ENCODE peak calls at places on chromosome 22, in ten cellular contexts. T is ovary, S is gastrocnemius medialis, U is lower leg skin, G is HepG2, Q is endothelial cell of umbilical vein, A is stomach, V is H1, M is Peyer's patch, Y is IMR-90. D is an unnamed sample.
A peak's percentile ranks its signal among the peaks of the same experiment; 100 is the strongest.

GRCh38 chr22:27473533-27473932 is 328.0 kb downstream of the MN1 start:
- DNase-seq in T (no peak), M (no peak), G (no peak), A (no peak), U (no peak), Y (no peak), V (no peak), S (no peak), Q (no peak), D (no peak)

GRCh38 chr22:48045369-48045768 is 1282.9 kb downstream of the TBC1D22A start:
- DNase-seq in T (no peak), U (no peak), Q (no peak), S (no peak), Y (no peak), G (no peak), A (no peak), M (peak; percentile 49), V (no peak), D (no peak)

GRCh38 chr22:45424241-45424731 is 10.8 kb downstream of the RIBC2 start:
- DNase-seq in S (peak; percentile 33), M (no peak), A (no peak), G (no peak), Y (no peak), V (no peak), Q (no peak), T (no peak), U (peak; percentile 48), D (no peak)

GRCh38 chr22:25492950-25493790 is 71.3 kb upstream of the GRK3 start:
- DNase-seq in T (no peak), Q (no peak), Y (no peak), M (no peak), S (no peak), U (no peak), A (no peak), G (no peak), V (no peak), D (no peak)

GRCh38 chr22:38034278-38034882 is 22.8 kb upstream of the PICK1 start:
- DNase-seq in M (no peak), T (peak; percentile 70), Q (peak; percentile 77), A (peak; percentile 56), S (peak; percentile 40), V (peak; percentile 56), Y (peak; percentile 91), G (peak; percentile 50), U (no peak), D (peak; percentile 70)

GRCh38 chr22:21937041-21937820 is 15.4 kb downstream of the PPM1F start:
- DNase-seq in Q (no peak), V (no peak), M (no peak), Y (no peak), U (peak; percentile 73), S (peak; percentile 66), G (no peak), A (peak; percentile 62), T (no peak), D (peak; percentile 60)

GRCh38 chr22:29302681-29303465 is 3.6 kb upstream of the GAS2L1 start:
- DNase-seq in A (peak; percentile 64), M (peak; percentile 73), U (no peak), S (peak; percentile 43), Y (no peak), Q (no peak), G (no peak), V (no peak), T (no peak), D (peak; percentile 81)

GRCh38 chr22:32558681-32559355 is 84.2 kb downstream of the FBXO7 start:
- DNase-seq in T (no peak), Y (peak; percentile 79), A (peak; percentile 46), S (peak; percentile 74), U (peak; percentile 88), M (peak; percentile 91), G (no peak), Q (no peak), V (no peak), D (no peak)

GRCh38 chr22:30609260-30610185 is 2.5 kb downstream of the TCN2 start:
- DNase-seq in Q (peak; percentile 82), S (peak; percentile 35), A (peak; percentile 61), V (no peak), U (peak; percentile 54), T (peak; percentile 41), M (peak; percentile 86), Y (peak; percentile 86), G (no peak), D (peak; percentile 42)

GRCh38 chr22:30045901-30046715 is 34.2 kb upstream of the HORMAD2 start:
- DNase-seq in U (no peak), T (no peak), G (no peak), S (no peak), Y (no peak), Q (no peak), A (no peak), V (no peak), M (peak; percentile 37), D (no peak)

GRCh38 chr22:27985323-27986275 is 66.5 kb upstream of the PITPNB start:
- DNase-seq in U (no peak), V (no peak), A (peak; percentile 21), S (no peak), G (no peak), M (peak; percentile 14), T (no peak), Y (no peak), Q (no peak), D (peak; percentile 23)

GRCh38 chr22:25853078-25853477 is 111.1 kb downstream of the MYO18B start:
- DNase-seq in M (no peak), Y (no peak), U (no peak), T (no peak), S (no peak), A (no peak), V (no peak), Q (no peak), G (no peak), D (no peak)

DNA sequence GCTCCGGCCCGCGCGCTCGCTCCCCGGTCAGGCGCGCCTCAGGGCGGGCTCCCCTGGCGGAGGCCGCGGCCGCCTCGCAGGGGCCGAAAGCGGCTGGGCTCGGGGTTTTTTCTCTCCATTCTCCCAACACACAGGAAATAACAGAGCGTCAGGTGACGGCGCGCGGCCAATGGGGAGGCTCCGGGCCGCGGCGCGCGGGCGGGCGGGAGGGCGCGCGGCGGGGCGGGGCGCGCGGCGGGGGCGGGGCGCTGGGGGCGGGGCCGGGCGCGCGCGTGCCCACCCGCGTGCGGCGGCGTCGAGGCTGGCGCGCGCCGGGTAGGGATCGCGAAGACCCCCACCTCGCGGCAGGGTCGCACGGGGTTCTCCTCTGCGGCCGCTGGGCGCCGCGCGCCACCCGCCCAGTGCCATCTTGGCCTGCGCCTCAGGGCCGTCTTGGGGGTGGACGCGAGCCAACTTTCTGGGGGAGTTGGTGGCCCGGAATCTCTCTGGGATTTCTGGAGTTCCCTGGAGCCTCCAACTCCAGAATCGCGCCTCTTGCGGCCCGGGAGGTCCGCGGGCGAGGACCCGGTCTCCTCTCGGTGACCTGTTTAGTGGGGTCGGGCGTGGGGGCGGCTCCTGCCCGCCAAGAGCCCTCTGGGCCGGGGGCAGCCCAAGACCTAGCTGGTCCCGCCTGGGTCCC is at the start of gene TCF20:
- DNase-seq in G (peak; percentile 66), T (peak; percentile 77), U (peak; percentile 52), Q (peak; percentile 56), A (peak; percentile 82), V (no peak), Y (peak; percentile 62), M (peak; percentile 92), S (peak; percentile 61), D (peak; percentile 82)
- TF ChIP-seq POLR2A in G (peak; percentile 30), T (no peak), U (no peak), Q (no peak), A (no peak), V (no peak), Y (no peak), M (no peak), S (no peak), D (no peak)

GRCh38 chr22:23984430-23984829 is 4.5 kb downstream of the GSTT2 start:
- DNase-seq in S (no peak), Q (peak; percentile 34), U (no peak), Y (peak; percentile 38), A (no peak), V (no peak), M (no peak), G (no peak), T (no peak), D (no peak)
- TF ChIP-seq CTCF in S (peak; percentile 50), Q (peak; percentile 46), U (no peak), Y (peak; percentile 77), A (peak; percentile 50), V (peak; percentile 66), M (no peak), G (no peak), T (no peak), D (no peak)

DNA sequence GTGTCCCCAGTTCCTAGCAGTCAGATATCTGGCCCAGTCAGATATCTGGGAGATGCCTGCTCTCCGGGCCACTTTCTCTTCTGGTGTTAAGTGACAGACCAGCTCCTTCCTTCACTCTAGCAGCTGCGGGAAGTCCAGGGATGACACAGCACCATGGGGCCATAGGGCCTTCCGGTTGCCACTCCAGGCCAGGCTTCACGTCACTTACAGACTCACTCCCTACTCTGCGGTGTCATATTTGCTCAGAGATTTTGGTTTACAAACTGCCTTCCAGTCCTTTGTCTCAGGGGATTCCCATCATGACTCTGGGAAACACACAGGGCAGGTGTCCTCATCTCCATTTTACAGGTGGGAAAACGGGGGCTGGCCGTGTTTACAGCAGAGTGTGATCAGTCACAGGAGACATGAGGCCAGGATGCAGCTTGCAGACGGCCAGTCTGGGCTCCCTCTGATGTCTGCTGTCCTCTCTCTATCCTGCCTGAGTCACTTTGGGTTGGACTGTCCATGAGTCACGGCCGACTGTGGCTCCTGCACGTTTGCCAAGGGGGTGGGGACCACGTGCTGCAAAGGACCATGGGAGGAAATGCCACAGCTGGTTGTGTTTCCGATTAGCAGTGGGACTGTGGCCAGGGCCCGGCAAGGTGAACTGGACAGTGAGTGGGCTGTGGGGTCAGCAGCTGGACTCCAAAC is 8.2 kb upstream of the TBC1D22A start:
- DNase-seq in Q (peak; percentile 99), G (peak; percentile 92), U (peak; percentile 89), Y (peak; percentile 99), V (no peak), S (peak; percentile 96), A (peak; percentile 94), T (peak; percentile 60), M (peak; percentile 94), D (peak; percentile 91)
- TF ChIP-seq POLR2A in Q (no peak), G (peak; percentile 65), U (no peak), Y (peak; percentile 80), V (no peak), S (peak; percentile 76), A (no peak), T (no peak), M (peak; percentile 90), D (peak; percentile 83)

GRCh38 chr22:17951315-17951714 is 73.0 kb downstream of the MICAL3 start:
- DNase-seq in M (no peak), Y (no peak), U (no peak), T (no peak), Q (peak; percentile 54), S (no peak), G (peak; percentile 50), V (no peak), A (no peak), D (no peak)

GRCh38 chr22:17953147-17953546 is 71.2 kb downstream of the MICAL3 start:
- DNase-seq in U (no peak), G (no peak), M (no peak), Q (no peak), A (no peak), Y (no peak), T (no peak), S (no peak), V (no peak), D (no peak)

GRCh38 chr22:17954200-17954859 is 70.0 kb downstream of the MICAL3 start:
- DNase-seq in G (peak; percentile 81), V (no peak), S (no peak), U (no peak), A (no peak), Y (no peak), Q (no peak), T (no peak), M (no peak), D (no peak)

GRCh38 chr22:17949926-17950473 is 74.4 kb downstream of the MICAL3 start:
- DNase-seq in Q (no peak), U (no peak), M (no peak), S (no peak), Y (no peak), A (no peak), G (no peak), V (no peak), T (no peak), D (no peak)

GRCh38 chr22:17952273-17952801 is 72.0 kb downstream of the MICAL3 start:
- DNase-seq in Q (no peak), T (no peak), V (no peak), A (no peak), Y (no peak), U (no peak), G (no peak), M (no peak), S (no peak), D (peak; percentile 63)
- TF ChIP-seq CTCF in Q (no peak), T (no peak), V (no peak), A (no peak), Y (no peak), U (no peak), G (no peak), M (no peak), S (no peak), D (no peak)

D was measured in right lobe of liver.